ENCODE peak calls at places on chromosome 6, in four cellular contexts. One of them, this sample, is unnamed.

GRCh38 chr6:37625591-37626374 is 71.9 kb downstream of the MDGA1 start:
- DNase-seq in colonic mucosa: no peak
- DNase-seq in kidney glomerular epithelial cell: no peak
- DNase-seq in T follicular helper cell: no peak
- DNase-seq in this sample: no peak

GRCh38 chr6:24495516-24495847 is 713 bp downstream of the ALDH5A1 start:
- DNase-seq in T follicular helper cell: peak
- DNase-seq in colonic mucosa: peak
- DNase-seq in kidney glomerular epithelial cell: no peak
- DNase-seq in this sample: peak

GRCh38 chr6:6545616-6546317 is 42.8 kb upstream of the LY86 start:
- DNase-seq in kidney glomerular epithelial cell: no peak
- DNase-seq in colonic mucosa: no peak
- DNase-seq in T follicular helper cell: no peak
- DNase-seq in this sample: no peak

GRCh38 chr6:14412026-14412425 is 294.5 kb downstream of the CD83 start:
- DNase-seq in T follicular helper cell: no peak
- DNase-seq in colonic mucosa: no peak
- DNase-seq in kidney glomerular epithelial cell: no peak
- DNase-seq in this sample: no peak

GRCh38 chr6:34514593-34515472 is 41.3 kb downstream of the SPDEF start:
- DNase-seq in T follicular helper cell: no peak
- DNase-seq in kidney glomerular epithelial cell: no peak
- DNase-seq in colonic mucosa: no peak
- DNase-seq in this sample: peak

GRCh38 chr6:157442296-157442695 is 61.3 kb downstream of the ZDHHC14 start:
- DNase-seq in colonic mucosa: no peak
- DNase-seq in kidney glomerular epithelial cell: no peak
- DNase-seq in T follicular helper cell: no peak
- DNase-seq in this sample: no peak

GRCh38 chr6:107689190-107689589 is 134.9 kb downstream of the SCML4 start:
- DNase-seq in colonic mucosa: no peak
- DNase-seq in T follicular helper cell: no peak
- DNase-seq in kidney glomerular epithelial cell: no peak
- DNase-seq in this sample: no peak

GRCh38 chr6:35237466-35237865 is 22.1 kb upstream of the ZNF76 start:
- DNase-seq in kidney glomerular epithelial cell: no peak
- DNase-seq in T follicular helper cell: no peak
- DNase-seq in colonic mucosa: no peak
- DNase-seq in this sample: no peak

GRCh38 chr6:94130458-94130857 is 711.1 kb upstream of the EPHA7 start:
- DNase-seq in kidney glomerular epithelial cell: no peak
- DNase-seq in colonic mucosa: no peak
- DNase-seq in T follicular helper cell: no peak
- DNase-seq in this sample: no peak

GRCh38 chr6:138307816-138308727 is 69.6 kb upstream of the SMIM28 start:
- DNase-seq in kidney glomerular epithelial cell: no peak
- DNase-seq in T follicular helper cell: no peak
- DNase-seq in colonic mucosa: peak
- DNase-seq in this sample: peak

GRCh38 chr6:5260111-5260620 is 584 bp downstream of the LYRM4 start:
- DNase-seq in kidney glomerular epithelial cell: peak
- DNase-seq in T follicular helper cell: peak
- DNase-seq in colonic mucosa: peak
- DNase-seq in this sample: peak

GRCh38 chr6:135535989-135536414 is 38.5 kb upstream of the AHI1 start:
- DNase-seq in T follicular helper cell: no peak
- DNase-seq in colonic mucosa: no peak
- DNase-seq in kidney glomerular epithelial cell: peak
- DNase-seq in this sample: peak

GRCh38 chr6:19297880-19298279 is 539.3 kb upstream of the ID4 start:
- DNase-seq in kidney glomerular epithelial cell: peak
- DNase-seq in colonic mucosa: no peak
- DNase-seq in T follicular helper cell: no peak
- DNase-seq in this sample: no peak

GRCh38 chr6:155426408-155426945 is 29.2 kb downstream of the NOX3 start:
- DNase-seq in T follicular helper cell: no peak
- DNase-seq in colonic mucosa: no peak
- DNase-seq in kidney glomerular epithelial cell: no peak
- DNase-seq in this sample: no peak

GRCh38 chr6:110949679-110950285 is 8.7 kb upstream of the GTF3C6 start:
- DNase-seq in kidney glomerular epithelial cell: peak
- DNase-seq in T follicular helper cell: no peak
- DNase-seq in colonic mucosa: no peak
- DNase-seq in this sample: no peak

GRCh38 chr6:18091382-18091781 is 31.1 kb downstream of the NHLRC1 start:
- DNase-seq in colonic mucosa: peak
- DNase-seq in T follicular helper cell: no peak
- DNase-seq in kidney glomerular epithelial cell: no peak
- DNase-seq in this sample: no peak

GRCh38 chr6:5333653-5334052 is 72.3 kb downstream of the FARS2 start:
- DNase-seq in kidney glomerular epithelial cell: no peak
- DNase-seq in T follicular helper cell: no peak
- DNase-seq in colonic mucosa: no peak
- DNase-seq in this sample: peak

GRCh38 chr6:150016324-150017185 is 8.8 kb downstream of the RAET1L start:
- DNase-seq in colonic mucosa: peak
- DNase-seq in T follicular helper cell: peak
- DNase-seq in kidney glomerular epithelial cell: peak
- DNase-seq in this sample: peak

GRCh38 chr6:134317471-134318131 is at the start of gene SGK1:
- DNase-seq in kidney glomerular epithelial cell: peak
- DNase-seq in T follicular helper cell: no peak
- DNase-seq in colonic mucosa: no peak
- DNase-seq in this sample: no peak

GRCh38 chr6:131265939-131266338 is 130.7 kb downstream of the AKAP7 start:
- DNase-seq in colonic mucosa: no peak
- DNase-seq in kidney glomerular epithelial cell: no peak
- DNase-seq in T follicular helper cell: no peak
- DNase-seq in this sample: no peak

GRCh38 chr6:32637219-32637880 is at the start of gene HLA-DQA1:
- DNase-seq in kidney glomerular epithelial cell: peak
- DNase-seq in colonic mucosa: no peak
- DNase-seq in T follicular helper cell: no peak
- DNase-seq in this sample: no peak

This sample was measured in stromal cell of bone marrow.